ENCODE peak calls at places on chromosomes 6 and 20, in six cellular contexts. B is BJ, Q is breast epithelium, V is cardiac muscle cell, K is psoas muscle, L is MM.1S. Y is an unnamed sample.

GRCh38 chr6:74733830-74734591 is 471.8 kb downstream of the COL12A1 start:
- DNase-seq in B (no peak), Q (no peak), V (no peak), K (no peak), L (no peak), Y (no peak)

GRCh38 chr6:6758915-6759654 is 170.6 kb downstream of the LY86 start:
- DNase-seq in B (no peak), Q (no peak), V (peak), K (no peak), L (peak), Y (peak)

GRCh38 chr20:59749293-59749680 is 144.9 kb downstream of the PHACTR3 start:
- DNase-seq in B (peak), Q (no peak), V (no peak), K (peak), L (no peak), Y (no peak)

GRCh38 chr6:17905611-17906592 is 81.5 kb downstream of the KIF13A start:
- DNase-seq in B (peak), Q (no peak), V (no peak), K (no peak), L (no peak), Y (no peak)

GRCh38 chr6:35061651-35062410 is 79.3 kb downstream of the TCP11 start:
- DNase-seq in B (no peak), Q (no peak), V (no peak), K (no peak), L (no peak), Y (no peak)

GRCh38 chr6:134123666-134124208 is 71.3 kb upstream of the SLC2A12 start:
- DNase-seq in B (peak), Q (no peak), V (peak), K (no peak), L (peak), Y (no peak)

GRCh38 chr6:134114918-134115714 is 62.7 kb upstream of the SLC2A12 start:
- DNase-seq in B (no peak), Q (no peak), V (no peak), K (no peak), L (no peak), Y (no peak)

GRCh38 chr20:23049201-23049932 is at the start of gene THBD:
- DNase-seq in B (no peak), Q (no peak), V (peak), K (peak), L (no peak), Y (no peak)

GRCh38 chr6:138468320-138469015 is 30.8 kb downstream of the NHSL1 start:
- DNase-seq in B (no peak), Q (no peak), V (no peak), K (no peak), L (no peak), Y (no peak)

GRCh38 chr20:49482621-49483017 is at the start of gene KCNB1:
- DNase-seq in B (no peak), Q (peak), V (peak), K (peak), L (peak), Y (no peak)

GRCh38 chr6:165679326-165679725 is 16.3 kb upstream of the PDE10A start:
- DNase-seq in B (no peak), Q (no peak), V (no peak), K (no peak), L (no peak), Y (no peak)

GRCh38 chr6:28597217-28597835 is 71.6 kb downstream of the GPX5 start:
- DNase-seq in B (no peak), Q (no peak), V (no peak), K (no peak), L (no peak), Y (no peak)

GRCh38 chr6:161011509-161012480 is 20.2 kb downstream of the MAP3K4 start:
- DNase-seq in B (no peak), Q (no peak), V (peak), K (no peak), L (no peak), Y (no peak)

DNA sequence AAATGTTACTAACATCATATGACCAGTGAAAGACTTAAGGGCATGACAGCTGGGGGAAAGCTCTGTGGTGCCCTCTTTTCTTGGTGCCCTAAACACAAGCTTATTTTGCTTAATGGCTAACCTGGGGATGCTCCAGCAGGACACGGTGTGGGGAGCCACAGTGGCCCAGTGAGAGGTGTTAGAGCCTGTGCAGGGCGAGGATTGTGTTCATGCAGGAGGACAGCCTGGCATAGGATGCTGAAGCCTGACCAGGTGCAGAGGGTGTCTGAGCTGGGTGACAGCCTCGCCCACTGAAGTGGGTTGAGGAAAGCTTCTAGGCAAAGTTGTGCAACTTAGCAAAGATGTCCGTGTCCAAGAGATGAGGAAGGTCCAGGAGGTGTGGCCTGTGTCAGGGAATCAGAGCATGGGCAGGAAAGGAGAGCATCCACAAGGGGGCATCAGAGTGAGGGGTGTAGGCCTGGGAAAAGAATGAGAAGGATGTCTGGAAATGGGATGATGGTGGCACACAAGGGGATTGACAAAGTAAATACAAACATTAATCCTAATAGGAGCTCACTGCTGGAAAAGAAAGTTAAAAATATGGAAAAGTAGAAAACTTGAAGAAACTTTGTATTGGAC is 33.9 kb downstream of the SLC17A4 start:
- DNase-seq in B (peak), Q (no peak), V (peak), K (peak), L (peak), Y (no peak)
- H3K4me3 ChIP-seq in B (no peak), Q (no peak), V (no peak), K (no peak), L (no peak), Y (no peak)

GRCh38 chr6:156634971-156635371 is 142.2 kb upstream of the ARID1B start:
- DNase-seq in B (no peak), Q (no peak), V (no peak), K (no peak), L (peak), Y (no peak)
- H3K4me3 ChIP-seq in B (no peak), Q (peak), V (no peak), K (peak), L (peak), Y (no peak)

DNA sequence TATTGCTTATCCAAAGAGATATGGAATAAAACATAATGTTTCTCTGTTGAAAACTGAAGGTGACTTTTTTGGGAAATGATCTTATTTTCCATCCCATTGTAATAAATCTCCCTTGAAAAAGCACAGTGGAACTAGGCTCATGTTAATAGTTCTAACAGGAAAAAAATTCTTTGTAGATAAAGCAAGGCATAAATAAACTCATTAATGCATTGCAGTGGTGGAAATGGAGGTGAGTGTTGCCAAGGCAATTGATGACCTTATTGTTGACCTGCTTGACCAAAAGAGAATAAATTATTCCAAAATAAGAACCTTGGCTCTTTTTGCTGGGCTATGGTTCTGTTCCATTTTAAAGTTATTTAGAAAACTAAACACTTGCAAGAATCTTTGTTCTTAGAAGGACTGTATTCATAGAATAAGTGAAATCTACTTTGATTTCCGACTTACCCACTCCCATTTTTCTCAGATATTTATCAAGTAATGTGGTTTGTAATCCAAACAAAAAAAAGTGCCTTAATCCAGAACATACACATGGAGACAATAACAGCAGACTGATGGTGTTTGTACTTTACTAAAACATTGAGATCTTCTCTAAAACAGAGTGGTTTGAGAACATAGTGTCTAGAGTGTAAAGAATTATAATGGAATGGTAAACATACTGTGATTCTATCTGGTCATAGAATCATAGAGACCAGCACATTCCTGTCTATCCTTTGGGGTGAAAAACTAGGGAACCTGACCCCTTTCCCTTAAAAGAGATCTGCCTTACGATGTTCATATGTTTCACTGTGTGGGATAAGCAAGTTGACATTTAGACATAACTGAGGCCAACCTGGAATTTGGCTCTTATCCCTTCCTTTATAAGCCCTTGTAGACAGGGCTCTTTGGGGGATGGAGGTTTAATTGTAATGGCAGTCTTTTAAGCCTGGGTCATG is 55.4 kb downstream of the TRMT11 start:
- DNase-seq in B (no peak), Q (no peak), V (no peak), K (no peak), L (no peak), Y (no peak)
- H3K4me3 ChIP-seq in B (no peak), Q (no peak), V (no peak), K (no peak), L (no peak), Y (no peak)

GRCh38 chr6:8557019-8557748 is 121.8 kb upstream of the SLC35B3 start:
- DNase-seq in B (no peak), Q (no peak), V (no peak), K (no peak), L (no peak), Y (no peak)

GRCh38 chr6:8556370-8557018 is 121.1 kb upstream of the SLC35B3 start:
- DNase-seq in B (peak), Q (no peak), V (no peak), K (no peak), L (no peak), Y (no peak)

GRCh38 chr6:8558953-8559352 is 123.6 kb upstream of the SLC35B3 start:
- DNase-seq in B (no peak), Q (no peak), V (no peak), K (no peak), L (no peak), Y (no peak)

DNA sequence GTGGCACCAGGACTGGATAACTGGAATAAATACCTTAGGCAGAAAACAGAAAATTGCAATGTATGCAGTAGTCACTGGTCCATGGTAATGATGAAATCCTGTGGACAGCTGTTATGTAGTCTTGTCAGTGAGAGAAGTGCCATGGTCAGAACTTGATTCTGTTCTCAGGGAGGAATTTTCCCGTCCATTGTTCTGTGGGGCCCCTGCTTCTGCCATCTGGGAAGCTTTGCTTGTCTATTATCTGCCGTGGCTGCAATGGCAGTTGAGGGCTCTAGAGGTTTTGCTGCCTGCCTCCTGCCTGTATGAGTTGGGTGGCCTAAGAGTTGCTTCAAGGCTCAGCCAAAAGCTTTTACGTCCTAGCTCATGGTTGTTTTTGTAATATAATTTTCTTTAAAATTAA is 126.8 kb upstream of the SLC35B3 start:
- DNase-seq in B (no peak), Q (no peak), V (no peak), K (no peak), L (no peak), Y (no peak)
- H3K4me3 ChIP-seq in B (no peak), Q (no peak), V (no peak), K (no peak), L (no peak), Y (no peak)

GRCh38 chr6:105978113-105978512 is 108.0 kb upstream of the PRDM1 start:
- DNase-seq in B (no peak), Q (no peak), V (no peak), K (no peak), L (no peak), Y (no peak)

GRCh38 chr6:105981888-105982358 is 104.2 kb upstream of the PRDM1 start:
- DNase-seq in B (no peak), Q (no peak), V (no peak), K (no peak), L (no peak), Y (no peak)

GRCh38 chr6:105982761-105983600 is 103.2 kb upstream of the PRDM1 start:
- DNase-seq in B (no peak), Q (no peak), V (no peak), K (no peak), L (no peak), Y (no peak)

GRCh38 chr6:105983763-105984162 is 102.4 kb upstream of the PRDM1 start:
- DNase-seq in B (no peak), Q (no peak), V (no peak), K (no peak), L (no peak), Y (no peak)

DNA sequence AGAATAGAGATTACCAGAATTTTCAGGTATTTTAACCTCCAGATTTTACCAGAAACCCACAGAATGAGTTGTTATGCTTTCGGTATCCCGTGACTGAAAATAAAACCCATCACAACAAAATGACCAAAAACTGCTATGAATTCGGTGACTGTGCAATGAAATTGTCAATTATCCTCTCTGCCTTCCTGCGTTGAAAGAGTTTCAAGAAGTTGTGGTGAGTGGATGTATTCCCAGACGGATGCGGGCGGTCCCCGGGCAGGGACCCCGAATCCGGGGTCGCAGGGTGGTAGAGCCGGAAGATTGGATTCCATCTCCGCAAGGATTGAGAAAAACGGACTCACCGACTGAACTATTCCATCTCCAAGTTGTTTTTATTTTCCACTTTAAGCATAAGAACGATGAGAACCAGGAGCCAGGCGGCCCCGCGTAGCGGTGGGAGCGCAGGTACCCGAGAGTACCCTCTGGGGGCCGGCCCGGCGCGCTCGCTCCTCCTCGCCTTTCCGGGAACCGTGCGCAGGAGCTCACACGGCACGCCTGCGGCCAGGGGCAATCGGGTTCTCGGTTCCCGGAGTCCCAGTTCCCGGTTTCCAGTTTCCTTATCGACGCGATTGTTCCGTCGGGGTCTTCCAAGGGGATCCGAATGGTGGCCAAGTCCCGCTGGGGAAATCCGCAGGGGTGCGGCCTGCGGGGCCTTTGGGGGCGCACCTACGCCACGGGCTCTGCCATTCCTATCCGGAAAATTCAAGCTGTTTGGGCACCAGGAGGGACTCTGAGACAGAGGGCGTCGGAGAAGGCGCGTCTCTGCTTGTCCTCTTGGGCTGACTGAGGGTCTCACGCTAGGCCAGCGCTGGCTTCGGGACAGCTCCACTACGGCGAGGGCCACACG is 104.9 kb upstream of the PRDM1 start:
- DNase-seq in B (no peak), Q (no peak), V (peak), K (peak), L (peak), Y (no peak)
- H3K4me3 ChIP-seq in B (no peak), Q (peak), V (peak), K (peak), L (peak), Y (peak)

GRCh38 chr6:110671447-110671846 is 143.8 kb downstream of the CDK19 start:
- DNase-seq in B (no peak), Q (no peak), V (no peak), K (no peak), L (no peak), Y (no peak)

DNA sequence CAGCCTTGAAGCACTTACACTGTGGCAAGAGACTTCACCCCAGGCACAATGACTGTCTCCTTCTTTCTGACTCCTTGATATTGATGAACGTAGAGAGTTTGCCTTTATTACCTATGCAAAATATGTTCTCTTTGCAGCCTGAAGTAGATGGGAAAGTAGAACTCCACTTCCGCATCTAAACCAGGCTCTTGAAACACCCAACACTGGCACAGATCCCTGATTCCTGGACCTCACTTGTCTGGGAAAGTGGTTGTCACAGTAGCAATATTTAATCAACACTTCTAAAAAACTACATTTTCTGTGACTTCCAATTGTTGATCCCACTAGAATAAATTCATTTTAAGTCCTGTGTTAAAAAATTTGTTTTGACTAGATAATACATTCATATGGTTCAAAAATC is 143.1 kb downstream of the CDK19 start:
- DNase-seq in B (no peak), Q (no peak), V (no peak), K (no peak), L (no peak), Y (no peak)
- H3K4me3 ChIP-seq in B (no peak), Q (no peak), V (no peak), K (no peak), L (no peak), Y (no peak)

DNA sequence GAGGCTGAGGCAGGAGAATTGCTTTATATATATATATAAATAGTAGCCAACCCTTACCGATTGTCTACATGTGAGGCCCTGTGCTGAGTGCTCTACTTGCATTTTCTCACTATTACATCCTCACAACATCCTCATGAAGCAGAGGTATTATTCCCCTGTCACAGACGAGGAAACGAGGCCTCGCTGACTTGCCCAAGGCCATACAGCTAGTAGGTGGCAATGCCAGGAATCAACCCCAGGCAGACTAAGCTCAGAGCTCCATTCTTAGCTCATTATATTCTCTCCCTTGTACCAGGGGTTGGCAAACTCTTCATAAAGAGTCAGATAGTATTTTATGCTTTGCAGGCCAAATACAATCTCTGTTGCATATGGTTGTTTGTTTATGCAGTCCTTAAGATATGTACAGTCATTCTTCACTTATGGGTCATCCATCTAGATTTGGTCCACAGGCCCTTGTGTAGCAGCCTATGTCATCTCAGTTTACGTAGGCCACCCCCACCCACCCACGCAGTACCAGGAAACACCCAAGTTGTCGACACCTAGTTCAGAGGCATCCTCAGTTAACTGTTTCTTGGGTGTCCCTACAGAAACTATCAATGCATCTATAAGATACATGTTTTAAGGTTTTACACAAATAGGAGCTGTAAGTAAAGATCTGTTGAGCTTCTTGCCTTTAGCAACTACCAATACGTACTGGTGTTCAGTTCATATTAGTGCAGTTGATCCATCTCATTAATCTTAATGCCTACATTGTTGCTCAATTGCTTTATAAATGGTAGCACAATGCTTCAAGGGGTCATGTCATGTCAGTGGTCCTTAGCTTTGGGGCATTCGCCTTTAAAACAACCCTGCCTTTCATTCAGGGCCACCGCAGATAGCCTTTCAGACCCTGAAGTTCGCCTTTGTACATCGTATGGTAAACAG is 3.0 kb downstream of the CASS4 start:
- DNase-seq in B (no peak), Q (no peak), V (no peak), K (no peak), L (no peak), Y (no peak)
- H3K4me3 ChIP-seq in B (no peak), Q (no peak), V (no peak), K (no peak), L (no peak), Y (no peak)

Y was measured in GM12864.